ENCODE peak calls at places on chromosomes 5 and 9, in seven cellular contexts. One of them, this sample, is unnamed.
A peak's percentile ranks its signal among the peaks of the same experiment; 100 is the strongest.

GRCh38 chr5:126736141-126736540 is 40.8 kb upstream of the LMNB1 start:
- DNase-seq in fibroblast of lung: no peak
- DNase-seq in stomach: no peak
- DNase-seq in psoas muscle: no peak
- DNase-seq in naive thymus-derived CD4-positive, alpha-beta T cell: no peak
- DNase-seq in PC-3: peak; percentile 54
- DNase-seq in H9: no peak
- DNase-seq in this sample: no peak

GRCh38 chr5:127849891-127850290 is 146.7 kb downstream of the CCDC192 start:
- DNase-seq in psoas muscle: no peak
- DNase-seq in stomach: no peak
- DNase-seq in fibroblast of lung: no peak
- DNase-seq in PC-3: no peak
- DNase-seq in H9: no peak
- DNase-seq in naive thymus-derived CD4-positive, alpha-beta T cell: no peak
- DNase-seq in this sample: no peak

GRCh38 chr9:105144076-105144475 is 100.4 kb upstream of the SLC44A1 start:
- DNase-seq in naive thymus-derived CD4-positive, alpha-beta T cell: no peak
- DNase-seq in PC-3: no peak
- DNase-seq in psoas muscle: no peak
- DNase-seq in H9: no peak
- DNase-seq in fibroblast of lung: no peak
- DNase-seq in stomach: no peak
- DNase-seq in this sample: no peak

GRCh38 chr9:617441-618085 is 223.9 kb upstream of the DMRT1 start:
- DNase-seq in PC-3: no peak
- DNase-seq in H9: peak; percentile 29
- DNase-seq in stomach: no peak
- DNase-seq in naive thymus-derived CD4-positive, alpha-beta T cell: no peak
- DNase-seq in fibroblast of lung: no peak
- DNase-seq in psoas muscle: no peak
- DNase-seq in this sample: no peak

GRCh38 chr9:105681724-105682123 is 12.6 kb upstream of the TMEM38B start:
- DNase-seq in H9: no peak
- DNase-seq in fibroblast of lung: peak; percentile 58
- DNase-seq in stomach: no peak
- DNase-seq in naive thymus-derived CD4-positive, alpha-beta T cell: no peak
- DNase-seq in PC-3: peak; percentile 62
- DNase-seq in psoas muscle: no peak
- DNase-seq in this sample: no peak

GRCh38 chr5:149822310-149822709 is 92.2 kb downstream of the PPARGC1B start:
- DNase-seq in PC-3: no peak
- DNase-seq in stomach: no peak
- DNase-seq in H9: no peak
- DNase-seq in fibroblast of lung: no peak
- DNase-seq in naive thymus-derived CD4-positive, alpha-beta T cell: no peak
- DNase-seq in psoas muscle: no peak
- DNase-seq in this sample: peak; percentile 34

GRCh38 chr5:178234753-178235599 is 2.4 kb upstream of the PHYKPL start:
- DNase-seq in psoas muscle: peak; percentile 84
- DNase-seq in stomach: peak; percentile 73
- DNase-seq in naive thymus-derived CD4-positive, alpha-beta T cell: peak; percentile 74
- DNase-seq in fibroblast of lung: peak; percentile 41
- DNase-seq in H9: peak; percentile 85
- DNase-seq in PC-3: peak; percentile 68
- DNase-seq in this sample: peak; percentile 81

GRCh38 chr9:131627846-131628820 is 82.8 kb downstream of the PRRT1B start:
- DNase-seq in PC-3: no peak
- DNase-seq in naive thymus-derived CD4-positive, alpha-beta T cell: peak; percentile 26
- DNase-seq in psoas muscle: peak; percentile 90
- DNase-seq in stomach: peak; percentile 75
- DNase-seq in H9: no peak
- DNase-seq in fibroblast of lung: peak; percentile 95
- DNase-seq in this sample: peak; percentile 88

GRCh38 chr9:121107041-121107440 is 32.3 kb downstream of the CNTRL start:
- DNase-seq in H9: no peak
- DNase-seq in naive thymus-derived CD4-positive, alpha-beta T cell: peak; percentile 42
- DNase-seq in PC-3: peak; percentile 27
- DNase-seq in fibroblast of lung: no peak
- DNase-seq in stomach: no peak
- DNase-seq in psoas muscle: no peak
- DNase-seq in this sample: no peak

GRCh38 chr9:90801507-90802289 is at the start of gene SYK:
- DNase-seq in PC-3: peak; percentile 60
- DNase-seq in stomach: peak; percentile 79
- DNase-seq in fibroblast of lung: no peak
- DNase-seq in psoas muscle: peak; percentile 77
- DNase-seq in naive thymus-derived CD4-positive, alpha-beta T cell: no peak
- DNase-seq in H9: peak; percentile 63
- DNase-seq in this sample: peak; percentile 89

GRCh38 chr5:146877178-146877681 is 1.3 kb downstream of the PPP2R2B start:
- DNase-seq in fibroblast of lung: peak; percentile 26
- DNase-seq in naive thymus-derived CD4-positive, alpha-beta T cell: no peak
- DNase-seq in stomach: no peak
- DNase-seq in PC-3: no peak
- DNase-seq in psoas muscle: no peak
- DNase-seq in H9: no peak
- DNase-seq in this sample: no peak

GRCh38 chr9:38689678-38690077 is 30.3 kb downstream of the FAM240B start:
- DNase-seq in stomach: no peak
- DNase-seq in psoas muscle: no peak
- DNase-seq in PC-3: no peak
- DNase-seq in naive thymus-derived CD4-positive, alpha-beta T cell: no peak
- DNase-seq in H9: peak; percentile 80
- DNase-seq in fibroblast of lung: peak; percentile 37
- DNase-seq in this sample: no peak

GRCh38 chr5:164475339-164475977 is 970.0 kb downstream of the MAT2B start:
- DNase-seq in H9: no peak
- DNase-seq in psoas muscle: no peak
- DNase-seq in stomach: no peak
- DNase-seq in fibroblast of lung: peak; percentile 40
- DNase-seq in naive thymus-derived CD4-positive, alpha-beta T cell: no peak
- DNase-seq in PC-3: peak; percentile 31
- DNase-seq in this sample: no peak

GRCh38 chr9:127437497-127438264 is 13.5 kb downstream of the ZNF79 start:
- DNase-seq in H9: no peak
- DNase-seq in psoas muscle: no peak
- DNase-seq in naive thymus-derived CD4-positive, alpha-beta T cell: no peak
- DNase-seq in fibroblast of lung: no peak
- DNase-seq in PC-3: no peak
- DNase-seq in stomach: no peak
- DNase-seq in this sample: no peak

GRCh38 chr5:53006920-53007890 is 18.1 kb downstream of the ITGA2 start:
- DNase-seq in fibroblast of lung: no peak
- DNase-seq in stomach: no peak
- DNase-seq in naive thymus-derived CD4-positive, alpha-beta T cell: no peak
- DNase-seq in H9: no peak
- DNase-seq in psoas muscle: no peak
- DNase-seq in PC-3: no peak
- DNase-seq in this sample: no peak

GRCh38 chr9:78519786-78520185 is 222.9 kb downstream of the PSAT1 start:
- DNase-seq in fibroblast of lung: no peak
- DNase-seq in psoas muscle: no peak
- DNase-seq in stomach: no peak
- DNase-seq in naive thymus-derived CD4-positive, alpha-beta T cell: no peak
- DNase-seq in PC-3: peak; percentile 27
- DNase-seq in H9: no peak
- DNase-seq in this sample: no peak

GRCh38 chr5:60703944-60704343 is 4.0 kb upstream of the DEPDC1B start:
- DNase-seq in H9: no peak
- DNase-seq in psoas muscle: no peak
- DNase-seq in fibroblast of lung: no peak
- DNase-seq in PC-3: peak; percentile 80
- DNase-seq in naive thymus-derived CD4-positive, alpha-beta T cell: no peak
- DNase-seq in stomach: no peak
- DNase-seq in this sample: no peak

GRCh38 chr5:60700347-60700815 is 415 bp upstream of the DEPDC1B start:
- DNase-seq in fibroblast of lung: no peak
- DNase-seq in H9: no peak
- DNase-seq in naive thymus-derived CD4-positive, alpha-beta T cell: no peak
- DNase-seq in stomach: peak; percentile 26
- DNase-seq in psoas muscle: no peak
- DNase-seq in PC-3: no peak
- DNase-seq in this sample: no peak

GRCh38 chr5:60699549-60700346 is at the start of gene DEPDC1B:
- DNase-seq in PC-3: peak; percentile 79
- DNase-seq in psoas muscle: peak; percentile 89
- DNase-seq in stomach: peak; percentile 86
- DNase-seq in naive thymus-derived CD4-positive, alpha-beta T cell: peak; percentile 83
- DNase-seq in fibroblast of lung: peak; percentile 91
- DNase-seq in H9: peak; percentile 94
- DNase-seq in this sample: peak; percentile 88

GRCh38 chr5:60698316-60698715 is 1.6 kb downstream of the DEPDC1B start:
- DNase-seq in H9: no peak
- DNase-seq in stomach: no peak
- DNase-seq in psoas muscle: no peak
- DNase-seq in fibroblast of lung: no peak
- DNase-seq in PC-3: no peak
- DNase-seq in naive thymus-derived CD4-positive, alpha-beta T cell: no peak
- DNase-seq in this sample: no peak

DNA sequence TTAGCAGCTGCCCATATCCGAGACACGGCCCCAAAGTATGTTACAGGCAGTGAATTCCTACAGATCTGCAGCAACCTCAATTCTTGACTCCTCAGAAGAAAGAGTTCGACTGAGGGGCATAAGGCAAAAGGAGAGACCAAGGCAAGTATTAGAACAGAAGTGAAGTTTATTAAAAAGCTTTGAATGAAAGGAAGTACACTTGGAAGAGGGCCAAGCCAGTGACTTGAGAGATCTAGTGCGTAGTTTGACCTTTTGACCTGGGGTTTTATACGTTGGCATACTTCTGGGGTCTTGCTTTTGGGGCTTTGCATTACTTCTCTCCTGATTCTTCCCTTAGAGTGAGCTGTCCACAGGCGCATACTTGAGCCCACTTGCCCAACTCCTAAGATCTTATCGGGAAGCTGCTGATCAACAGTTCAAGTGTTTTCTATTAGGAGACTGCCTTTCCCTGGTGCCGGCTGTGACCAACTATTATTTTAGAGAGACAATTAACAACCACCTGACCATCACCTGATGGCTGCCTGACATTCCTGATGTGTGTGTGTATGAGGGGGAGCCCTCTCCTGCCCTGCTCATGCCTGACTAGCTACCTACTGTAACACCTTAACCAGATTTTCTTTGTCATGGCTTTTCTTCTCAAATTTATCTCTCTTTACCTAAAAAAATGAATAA is 1.5 kb upstream of the DEPDC1B start:
- DNase-seq in PC-3: no peak
- DNase-seq in stomach: no peak
- DNase-seq in fibroblast of lung: no peak
- DNase-seq in naive thymus-derived CD4-positive, alpha-beta T cell: no peak
- DNase-seq in psoas muscle: no peak
- DNase-seq in H9: no peak
- DNase-seq in this sample: no peak
- H3K27ac ChIP-seq in PC-3: no peak overlapping the region
- H3K27ac ChIP-seq in stomach: no peak overlapping the region
- H3K27ac ChIP-seq in fibroblast of lung: no peak overlapping the region
- H3K27ac ChIP-seq in naive thymus-derived CD4-positive, alpha-beta T cell: no peak overlapping the region
- H3K27ac ChIP-seq in psoas muscle: no peak overlapping the region
- H3K27ac ChIP-seq in H9: no peak overlapping the region
- H3K27ac ChIP-seq in this sample: no peak overlapping the region

DNA sequence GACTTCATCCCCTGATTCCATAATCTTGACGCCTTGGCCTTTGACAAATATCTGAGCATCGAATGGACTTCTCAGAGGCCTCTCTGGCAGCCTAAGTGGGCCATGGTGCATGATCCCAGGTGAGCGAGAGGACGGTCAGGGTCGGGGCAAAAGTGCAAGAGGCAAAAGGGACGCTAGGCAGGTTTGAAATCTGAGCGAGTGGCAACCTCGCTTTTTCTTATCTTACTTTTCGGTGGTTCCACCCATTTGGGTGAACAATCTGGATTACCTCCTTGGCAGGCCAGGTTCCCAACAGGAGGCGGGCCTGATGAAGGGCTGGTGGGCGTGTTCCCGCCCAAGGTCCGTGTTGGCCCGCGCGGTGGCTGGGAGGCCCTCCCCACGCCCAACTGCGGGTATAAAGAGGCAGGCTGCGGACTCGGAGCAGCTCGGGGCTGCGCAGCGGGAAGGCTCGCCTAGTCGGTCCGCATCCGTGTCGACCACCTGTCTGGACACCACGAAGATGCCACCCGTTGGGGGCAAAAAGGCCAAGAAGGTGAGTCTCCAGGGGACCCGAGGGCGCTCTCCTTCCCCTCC is at the start of gene BHMT:
- DNase-seq in fibroblast of lung: no peak
- DNase-seq in PC-3: no peak
- DNase-seq in H9: peak; percentile 61
- DNase-seq in psoas muscle: no peak
- DNase-seq in stomach: peak; percentile 69
- DNase-seq in naive thymus-derived CD4-positive, alpha-beta T cell: no peak
- DNase-seq in this sample: no peak
- H3K27me3 ChIP-seq in fibroblast of lung: peaks cover 22% of the 10 kb centered on the region
- H3K27me3 ChIP-seq in PC-3: no peaks in the 10 kb centered on the region
- H3K27me3 ChIP-seq in H9: peaks cover 13% of the 10 kb centered on the region
- H3K27me3 ChIP-seq in psoas muscle: peaks cover 37% of the 10 kb centered on the region
- H3K27me3 ChIP-seq in stomach: no peaks in the 10 kb centered on the region
- H3K27me3 ChIP-seq in naive thymus-derived CD4-positive, alpha-beta T cell: peaks cover 6% of the 10 kb centered on the region
- H3K27me3 ChIP-seq in this sample: peaks cover 32% of the 10 kb centered on the region

GRCh38 chr9:22143799-22144198 is 134.7 kb upstream of the CDKN2B start:
- DNase-seq in psoas muscle: no peak
- DNase-seq in fibroblast of lung: no peak
- DNase-seq in H9: no peak
- DNase-seq in naive thymus-derived CD4-positive, alpha-beta T cell: no peak
- DNase-seq in stomach: no peak
- DNase-seq in PC-3: no peak
- DNase-seq in this sample: no peak
- H3K27ac ChIP-seq in psoas muscle: no peak overlapping the region
- H3K27ac ChIP-seq in fibroblast of lung: no peak overlapping the region
- H3K27ac ChIP-seq in H9: no peak overlapping the region
- H3K27ac ChIP-seq in naive thymus-derived CD4-positive, alpha-beta T cell: no peak overlapping the region
- H3K27ac ChIP-seq in stomach: no peak overlapping the region
- H3K27ac ChIP-seq in PC-3: peak overlapping the region; percentile 53
- H3K27ac ChIP-seq in this sample: no peak overlapping the region

GRCh38 chr5:141840295-141840812 is 37.9 kb downstream of the PCDH1 start:
- DNase-seq in H9: no peak
- DNase-seq in stomach: no peak
- DNase-seq in naive thymus-derived CD4-positive, alpha-beta T cell: no peak
- DNase-seq in psoas muscle: no peak
- DNase-seq in fibroblast of lung: no peak
- DNase-seq in PC-3: no peak
- DNase-seq in this sample: no peak

GRCh38 chr5:141840826-141841360 is 37.3 kb downstream of the PCDH1 start:
- DNase-seq in naive thymus-derived CD4-positive, alpha-beta T cell: no peak
- DNase-seq in PC-3: no peak
- DNase-seq in fibroblast of lung: no peak
- DNase-seq in psoas muscle: no peak
- DNase-seq in stomach: no peak
- DNase-seq in H9: no peak
- DNase-seq in this sample: no peak

GRCh38 chr5:141841376-141841775 is 36.8 kb downstream of the PCDH1 start:
- DNase-seq in H9: no peak
- DNase-seq in stomach: peak; percentile 89
- DNase-seq in psoas muscle: no peak
- DNase-seq in PC-3: no peak
- DNase-seq in fibroblast of lung: no peak
- DNase-seq in naive thymus-derived CD4-positive, alpha-beta T cell: no peak
- DNase-seq in this sample: peak; percentile 74

GRCh38 chr5:141838326-141839014 is 39.7 kb downstream of the PCDH1 start:
- DNase-seq in naive thymus-derived CD4-positive, alpha-beta T cell: no peak
- DNase-seq in fibroblast of lung: no peak
- DNase-seq in H9: peak; percentile 74
- DNase-seq in stomach: no peak
- DNase-seq in PC-3: no peak
- DNase-seq in psoas muscle: no peak
- DNase-seq in this sample: peak; percentile 20

GRCh38 chr5:141839015-141839513 is 39.1 kb downstream of the PCDH1 start:
- DNase-seq in fibroblast of lung: peak; percentile 33
- DNase-seq in H9: peak; percentile 90
- DNase-seq in naive thymus-derived CD4-positive, alpha-beta T cell: no peak
- DNase-seq in PC-3: no peak
- DNase-seq in stomach: no peak
- DNase-seq in psoas muscle: no peak
- DNase-seq in this sample: no peak
- H3K27me3 ChIP-seq in fibroblast of lung: no peaks in the 10 kb centered on the region
- H3K27me3 ChIP-seq in H9: no peaks in the 10 kb centered on the region
- H3K27me3 ChIP-seq in naive thymus-derived CD4-positive, alpha-beta T cell: no peaks in the 10 kb centered on the region
- H3K27me3 ChIP-seq in PC-3: no peaks in the 10 kb centered on the region
- H3K27me3 ChIP-seq in stomach: no peaks in the 10 kb centered on the region
- H3K27me3 ChIP-seq in psoas muscle: peaks cover 16% of the 10 kb centered on the region
- H3K27me3 ChIP-seq in this sample: no peaks in the 10 kb centered on the region

This sample was measured in lower lobe of right lung.